ENCODE peak calls at places on chromosome 16, in four cellular contexts. D is PC-9, S is SJSA1, B is neural progenitor cell. T is an unnamed sample. For H3K27me3, the result is how much of the 10 kb centered on the place peaks cover.

GRCh38 chr16:51440096-51440495 is 289.0 kb upstream of the SALL1 start:
- DNase-seq in B (peak), D (no peak), S (no peak), T (no peak)

GRCh38 chr16:57916735-57917450 is 54.0 kb downstream of the CNGB1 start:
- DNase-seq in B (no peak), S (no peak), D (peak), T (no peak)

GRCh38 chr16:72923757-72924156 is 124.2 kb downstream of the ZFHX3 start:
- DNase-seq in S (no peak), D (no peak), B (no peak), T (no peak)

GRCh38 chr16:70720431-70721201 is 34.8 kb upstream of the MTSS2 start:
- DNase-seq in B (no peak), S (no peak), D (no peak), T (no peak)

GRCh38 chr16:67842509-67843342 is 606 bp downstream of the THAP11 start:
- DNase-seq in S (peak), B (peak), D (no peak), T (peak)

GRCh38 chr16:30566531-30566930 is 5.0 kb downstream of the ZNF688 start:
- DNase-seq in S (no peak), D (no peak), B (no peak), T (no peak)

GRCh38 chr16:3026003-3026378 is 2.2 kb downstream of the THOC6 start:
- DNase-seq in D (no peak), B (no peak), S (no peak), T (no peak)

GRCh38 chr16:53219795-53220194 is 165.0 kb downstream of the CHD9 start:
- DNase-seq in S (no peak), B (no peak), D (no peak), T (no peak)

GRCh38 chr16:55835578-55835977 is 2.7 kb upstream of the CES1 start:
- DNase-seq in B (no peak), S (no peak), D (no peak), T (no peak)

GRCh38 chr16:30005341-30006094 is 5.3 kb downstream of the DOC2A start:
- DNase-seq in S (no peak), B (peak), D (no peak), T (peak)

GRCh38 chr16:72174726-72175125 is 2.8 kb upstream of the PMFBP1 start:
- DNase-seq in D (no peak), B (no peak), S (no peak), T (no peak)

GRCh38 chr16:70579648-70580630 is 56.3 kb downstream of the SF3B3 start:
- DNase-seq in B (no peak), S (no peak), D (no peak), T (peak)

GRCh38 chr16:19771796-19772195 is 53.7 kb downstream of the IQCK start:
- DNase-seq in S (peak), B (no peak), D (no peak), T (no peak)

GRCh38 chr16:14600164-14600563 is 29.9 kb downstream of the PARN start:
- DNase-seq in B (peak), D (peak), S (no peak), T (peak)

GRCh38 chr16:13767215-13767614 is 152.7 kb upstream of the ERCC4 start:
- DNase-seq in S (no peak), D (no peak), B (peak), T (peak)

GRCh38 chr16:56262148-56262878 is 71.0 kb downstream of the GNAO1 start:
- DNase-seq in D (peak), S (no peak), B (no peak), T (no peak)

GRCh38 chr16:69396187-69397061 is 10.6 kb upstream of the TERF2 start:
- DNase-seq in D (peak), B (peak), S (peak), T (peak)

GRCh38 chr16:55444754-55445485 is 34.1 kb upstream of the MMP2 start:
- DNase-seq in D (no peak), B (no peak), S (no peak), T (no peak)

GRCh38 chr16:82300374-82300936 is 130.4 kb upstream of the MPHOSPH6 start:
- DNase-seq in B (no peak), S (no peak), D (no peak), T (no peak)

GRCh38 chr16:64453643-64454042 is 668.2 kb downstream of the CDH11 start:
- DNase-seq in B (no peak), D (no peak), S (no peak), T (no peak)

GRCh38 chr16:27795992-27796614 is 246.2 kb downstream of the KATNIP start:
- DNase-seq in B (peak), S (no peak), D (no peak), T (peak)

GRCh38 chr16:57592591-57593003 is 35.8 kb upstream of the ADGRG1 start:
- DNase-seq in S (no peak), D (no peak), B (no peak), T (no peak)

GRCh38 chr16:1691276-1691675 is 13.2 kb downstream of the JPT2 start:
- DNase-seq in S (no peak), D (peak), B (no peak), T (peak)

GRCh38 chr16:31386157-31386984 is 6.8 kb upstream of the ITGAD start:
- DNase-seq in B (no peak), S (no peak), D (peak), T (peak)

GRCh38 chr16:76970745-76971099 is 220.3 kb upstream of the MON1B start:
- DNase-seq in D (no peak), S (no peak), B (no peak), T (no peak)

GRCh38 chr16:62954144-62955032 is 918.1 kb upstream of the CDH8 start:
- DNase-seq in D (no peak), B (peak), S (no peak), T (peak)

GRCh38 chr16:4393243-4393606 is 21.6 kb downstream of the VASN start:
- DNase-seq in S (no peak), B (no peak), D (peak), T (no peak)

GRCh38 chr16:11597268-11597690 is 10.6 kb upstream of the LITAF start:
- DNase-seq in B (no peak), S (peak), D (peak), T (no peak)

GRCh38 chr16:49632111-49632797 is 223.7 kb downstream of the ZNF423 start:
- DNase-seq in D (no peak), B (no peak), S (peak), T (no peak)

GRCh38 chr16:15771694-15772093 is 85.1 kb downstream of the MYH11 start:
- DNase-seq in B (no peak), S (no peak), D (no peak), T (no peak)

GRCh38 chr16:19245326-19245925 is 40.1 kb upstream of the CLEC19A start:
- DNase-seq in S (no peak), B (no peak), D (no peak), T (no peak)

GRCh38 chr16:77374384-77374783 is 60.5 kb downstream of the ADAMTS18 start:
- DNase-seq in B (no peak), D (peak), S (no peak), T (no peak)

GRCh38 chr16:58027341-58028167 is 2.0 kb downstream of the MMP15 start:
- DNase-seq in B (peak), D (peak), S (no peak), T (peak)

GRCh38 chr16:84690088-84690819 is 9.5 kb upstream of the USP10 start:
- DNase-seq in B (no peak), D (no peak), S (peak), T (no peak)

GRCh38 chr16:65771707-65772106 is 594.8 kb upstream of the CDH5 start:
- DNase-seq in S (no peak), D (no peak), B (no peak), T (no peak)

GRCh38 chr16:65772134-65772732 is 594.3 kb upstream of the CDH5 start:
- DNase-seq in B (no peak), D (no peak), S (no peak), T (peak)

GRCh38 chr16:65769055-65769465 is 597.4 kb upstream of the CDH5 start:
- DNase-seq in S (no peak), B (no peak), D (peak), T (no peak)

GRCh38 chr16:65769776-65770438 is 596.6 kb upstream of the CDH5 start:
- DNase-seq in B (no peak), S (no peak), D (no peak), T (no peak)

GRCh38 chr16:65770752-65771151 is 595.7 kb upstream of the CDH5 start:
- DNase-seq in S (no peak), D (no peak), B (no peak), T (no peak)
- H3K4me3 ChIP-seq in S (no peak), D (no peak), B (no peak), T (no peak)

GRCh38 chr16:88803264-88803987 is at the start of gene CDT1:
- DNase-seq in S (peak), B (peak), D (no peak), T (peak)

GRCh38 chr16:88805340-88805715 is 1.7 kb downstream of the CDT1 start:
- DNase-seq in D (no peak), B (no peak), S (no peak), T (no peak)

GRCh38 chr16:88805887-88806393 is 2.4 kb downstream of the CDT1 start:
- DNase-seq in D (no peak), S (no peak), B (no peak), T (no peak)

GRCh38 chr16:88804173-88804551 is 573 bp downstream of the CDT1 start:
- DNase-seq in D (no peak), B (no peak), S (no peak), T (peak)

DNA sequence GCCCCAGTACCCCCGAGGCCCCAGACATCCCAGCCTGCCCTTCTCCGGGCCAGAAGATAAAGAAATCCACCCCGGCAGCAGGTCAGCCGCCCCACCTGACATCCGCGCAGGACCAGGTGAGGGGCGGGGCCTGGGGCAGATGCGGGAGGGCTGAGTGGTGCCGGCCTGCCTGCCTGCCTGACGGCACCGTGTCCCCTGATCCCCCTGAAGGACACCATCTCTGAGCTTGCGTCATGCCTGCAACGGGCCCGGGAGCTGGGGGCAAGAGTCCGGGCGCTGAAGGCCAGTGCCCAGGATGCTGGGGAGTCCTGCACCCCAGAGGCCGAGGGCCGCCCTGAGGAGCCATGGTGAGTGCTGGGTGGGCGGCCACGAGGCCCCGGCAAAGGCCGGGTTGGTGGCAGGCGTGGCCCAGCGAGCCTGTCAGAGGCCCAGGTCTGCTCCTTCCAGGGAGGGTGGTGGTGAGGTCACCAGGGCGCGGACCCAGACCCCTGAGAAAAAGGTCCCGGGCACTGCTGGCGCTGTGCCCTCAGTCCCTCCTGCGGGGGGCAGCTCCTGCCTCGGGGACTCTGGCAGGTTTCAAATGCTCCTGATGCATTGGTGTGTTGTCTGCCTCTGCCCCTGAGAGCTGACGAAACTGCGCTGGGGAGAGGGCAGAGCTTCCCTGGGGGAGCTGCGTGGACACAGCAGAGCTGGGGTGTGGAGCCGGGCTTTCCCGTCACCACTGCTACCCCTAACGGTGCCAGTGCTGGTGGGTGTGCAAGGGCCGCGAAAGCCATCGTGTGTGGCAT is 1.2 kb downstream of the CDT1 start:
- DNase-seq in B (no peak), D (no peak), S (no peak), T (peak)
- H3K27me3 ChIP-seq in B (under half), D (under half), S (under half), T (under half)

GRCh38 chr16:79182618-79183017 is 417.9 kb downstream of the MAF start:
- DNase-seq in B (no peak), S (no peak), D (no peak), T (no peak)
- H3K4me3 ChIP-seq in B (no peak), S (no peak), D (no peak), T (no peak)

GRCh38 chr16:278863-279366 is 1.5 kb upstream of the ARHGDIG start:
- DNase-seq in B (peak), S (no peak), D (peak), T (no peak)

GRCh38 chr16:280991-281659 is 734 bp downstream of the ARHGDIG start:
- DNase-seq in S (no peak), B (peak), D (no peak), T (peak)

GRCh38 chr16:280552-280951 is at the start of gene ARHGDIG:
- DNase-seq in D (no peak), B (peak), S (no peak), T (peak)

GRCh38 chr16:280005-280421 is 378 bp upstream of the ARHGDIG start:
- DNase-seq in S (no peak), B (peak), D (no peak), T (peak)

DNA sequence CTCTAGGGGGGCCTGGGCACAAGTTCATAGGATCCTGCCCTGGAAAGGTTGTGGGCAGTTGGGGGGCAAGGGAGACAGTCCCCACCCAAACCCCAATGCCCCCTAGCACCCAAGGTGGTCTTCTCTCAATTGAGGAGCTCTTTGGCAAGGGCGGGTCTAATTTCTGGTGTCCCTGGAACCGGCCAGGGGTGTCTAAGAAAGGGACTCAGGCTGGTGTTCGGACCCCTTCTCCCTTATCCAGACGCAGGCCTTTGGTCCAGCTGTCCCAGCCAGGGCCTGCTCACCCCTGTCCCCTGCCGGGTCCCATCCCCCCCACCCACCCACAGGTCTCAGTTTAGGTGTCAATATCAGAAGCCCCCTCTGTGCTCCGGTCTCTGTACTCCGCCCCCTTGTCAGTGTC is 860 bp upstream of the ARHGDIG start:
- DNase-seq in D (no peak), S (no peak), B (no peak), T (no peak)
- H3K27me3 ChIP-seq in D (under half), S (half or more), B (half or more), T (under half)

GRCh38 chr16:21554795-21555585 is 44.4 kb upstream of the METTL9 start:
- DNase-seq in D (peak), S (peak), B (peak), T (peak)
- H3K4me3 ChIP-seq in D (peak), S (no peak), B (peak), T (no peak)

GRCh38 chr16:86747761-86748160 is 169.4 kb downstream of the FOXL1 start:
- DNase-seq in D (no peak), S (no peak), B (no peak), T (no peak)
- H3K27me3 ChIP-seq in D (half or more), S (under half), B (under half), T (under half)